ENCODE peak calls at places on chromosomes 5 and 9, in five cellular contexts. I, K, Y, C and Z are unnamed samples.

GRCh38 chr5:115423051-115423450 is 121.5 kb downstream of the FEM1C start:
- DNase-seq in I (no peak), K (no peak), Y (no peak), C (no peak), Z (no peak)

GRCh38 chr5:179343902-179344300 is 1.4 kb downstream of the ADAMTS2 start:
- DNase-seq in I (no peak), K (no peak), Y (no peak), C (no peak), Z (no peak)

GRCh38 chr9:16461231-16461840 is 409.1 kb downstream of the BNC2 start:
- DNase-seq in I (no peak), K (no peak), Y (no peak), C (no peak), Z (no peak)

GRCh38 chr9:78298046-78298511 is 1.2 kb downstream of the PSAT1 start:
- DNase-seq in I (no peak), K (peak), Y (peak), C (no peak), Z (no peak)

GRCh38 chr5:14105717-14106435 is 37.3 kb upstream of the TRIO start:
- DNase-seq in I (no peak), K (no peak), Y (no peak), C (no peak), Z (no peak)

GRCh38 chr5:65721050-65721774 is 697 bp downstream of the SGTB start:
- DNase-seq in I (no peak), K (peak), Y (peak), C (peak), Z (peak)

GRCh38 chr9:131429121-131430012 is 35.5 kb downstream of the PRRC2B start:
- DNase-seq in I (no peak), K (no peak), Y (no peak), C (no peak), Z (no peak)

GRCh38 chr5:56685503-56686217 is 129.7 kb upstream of the MAP3K1 start:
- DNase-seq in I (no peak), K (no peak), Y (no peak), C (no peak), Z (no peak)

GRCh38 chr9:114314256-114314867 is 8.5 kb upstream of the ORM1 start:
- DNase-seq in I (no peak), K (no peak), Y (no peak), C (no peak), Z (no peak)